ENCODE peak calls at places on chromosome 14, in five cellular contexts. L is ureter; I is Right ventricle myocardium inferior; V is activated CD4-positive, alpha-beta T cell treated with anti-CD3 and anti-CD28 coated beads, Interleukin-2, amount 10 ng/mL, durations not matched to agents 7 days and 5 days; F is HFF-Myc. C is an unnamed sample.
A peak's percentile ranks its signal among the peaks of the same experiment; 100 is the strongest.

GRCh38 chr14:100878271-100879146 is 25.0 kb downstream of the RTL1 start:
- DNase-seq in V (no peak), L (no peak), I (peak; percentile 49), F (no peak), C (no peak)

GRCh38 chr14:58699656-58700055 is 61.9 kb downstream of the DACT1 start:
- DNase-seq in F (peak; percentile 32), L (no peak), I (no peak), V (no peak), C (no peak)

GRCh38 chr14:90733139-90733808 is 83.0 kb downstream of the TTC7B start:
- DNase-seq in I (no peak), L (peak; percentile 29), V (no peak), F (no peak), C (no peak)

GRCh38 chr14:71003156-71003555 is 95.9 kb downstream of the PCNX1 start:
- DNase-seq in F (no peak), I (no peak), V (no peak), L (no peak), C (no peak)

GRCh38 chr14:29710015-29710414 is 217.6 kb downstream of the PRKD1 start:
- DNase-seq in F (no peak), L (no peak), V (no peak), I (no peak), C (no peak)

GRCh38 chr14:23154876-23155587 is 28.4 kb downstream of the SLC7A8 start:
- DNase-seq in F (peak; percentile 89), I (peak; percentile 92), V (no peak), L (peak; percentile 82), C (no peak)

GRCh38 chr14:45091696-45092095 is 7.8 kb downstream of the PRPF39 start:
- DNase-seq in V (no peak), I (no peak), F (no peak), L (no peak), C (no peak)

GRCh38 chr14:69328317-69328716 is 68.4 kb downstream of the GALNT16 start:
- DNase-seq in F (no peak), V (no peak), I (no peak), L (no peak), C (no peak)

GRCh38 chr14:85934123-85934885 is 404.4 kb downstream of the FLRT2 start:
- DNase-seq in V (peak; percentile 68), L (no peak), F (no peak), I (peak; percentile 62), C (no peak)

GRCh38 chr14:56004807-56005579 is 113.2 kb upstream of the PELI2 start:
- DNase-seq in I (no peak), V (peak; percentile 40), F (peak; percentile 5), L (no peak), C (no peak)

GRCh38 chr14:67436006-67436866 is 24.3 kb upstream of the PLEK2 start:
- DNase-seq in F (no peak), V (no peak), I (no peak), L (no peak), C (no peak)

GRCh38 chr14:25431211-25432076 is 381.5 kb upstream of the STXBP6 start:
- DNase-seq in F (no peak), L (no peak), V (no peak), I (no peak), C (no peak)

GRCh38 chr14:36070056-36071043 is 106.2 kb downstream of the PTCSC3 start:
- DNase-seq in L (peak; percentile 52), I (no peak), V (peak; percentile 55), F (no peak), C (no peak)

GRCh38 chr14:103746706-103747105 is 31.1 kb downstream of the ZFYVE21 start:
- DNase-seq in I (no peak), F (no peak), L (peak; percentile 34), V (no peak), C (no peak)

GRCh38 chr14:104355101-104355691 is 216.8 kb downstream of the KIF26A start:
- DNase-seq in V (no peak), L (peak; percentile 30), F (no peak), I (peak; percentile 33), C (no peak)

GRCh38 chr14:23438130-23438893 is 2.9 kb upstream of the MYH7 start:
- DNase-seq in L (peak; percentile 45), I (no peak), V (no peak), F (no peak), C (no peak)

GRCh38 chr14:30299915-30300314 is 259.0 kb upstream of the G2E3 start:
- DNase-seq in F (no peak), V (no peak), I (no peak), L (no peak), C (no peak)

GRCh38 chr14:101464984-101465794 is 96.1 kb upstream of the DIO3 start:
- DNase-seq in I (no peak), F (no peak), L (peak; percentile 23), V (no peak), C (no peak)

GRCh38 chr14:72808564-72808963 is 85.3 kb downstream of the DPF3 start:
- DNase-seq in V (no peak), F (no peak), L (no peak), I (no peak), C (no peak)

GRCh38 chr14:53325176-53325806 is 172.2 kb upstream of the DDHD1 start:
- DNase-seq in L (no peak), I (no peak), F (no peak), V (no peak), C (no peak)

GRCh38 chr14:88837495-88837894 is 13.0 kb downstream of the TTC8 start:
- DNase-seq in F (no peak), I (no peak), V (no peak), L (no peak), C (no peak)

GRCh38 chr14:55430024-55430690 is 10.3 kb downstream of the TBPL2 start:
- DNase-seq in F (peak; percentile 72), I (no peak), V (peak; percentile 77), L (peak; percentile 66), C (no peak)

GRCh38 chr14:102125546-102125945 is 14.2 kb upstream of the WDR20 start:
- DNase-seq in V (no peak), I (no peak), L (no peak), F (no peak), C (no peak)

GRCh38 chr14:99296517-99296916 is 24.5 kb upstream of the BCL11B start:
- DNase-seq in F (no peak), L (no peak), I (no peak), V (no peak), C (no peak)

GRCh38 chr14:84351646-84352045 is 1178.3 kb upstream of the FLRT2 start:
- DNase-seq in I (no peak), L (no peak), F (no peak), V (no peak), C (no peak)

GRCh38 chr14:22478670-22479069 is 110.4 kb downstream of the DAD1 start:
- DNase-seq in V (no peak), I (no peak), F (no peak), L (no peak), C (no peak)

GRCh38 chr14:73729556-73730265 is 15.5 kb upstream of the PNMA1 start:
- DNase-seq in V (no peak), I (no peak), L (no peak), F (no peak), C (no peak)

GRCh38 chr14:103618999-103619398 is 10.0 kb upstream of the KLC1 start:
- DNase-seq in F (no peak), I (no peak), L (no peak), V (no peak), C (no peak)

GRCh38 chr14:77124345-77125274 is 17.0 kb downstream of the ZDHHC22 start:
- DNase-seq in F (no peak), L (no peak), I (peak; percentile 82), V (peak; percentile 54), C (peak; percentile 72)

GRCh38 chr14:52312872-52313492 is 1.1 kb upstream of the PTGER2 start:
- DNase-seq in I (no peak), V (no peak), F (no peak), L (no peak), C (no peak)

GRCh38 chr14:96584907-96585671 is 82.9 kb downstream of the PAPOLA start:
- DNase-seq in V (no peak), L (peak; percentile 36), F (no peak), I (no peak), C (no peak)

GRCh38 chr14:85483037-85483436 is 46.9 kb upstream of the FLRT2 start:
- DNase-seq in V (no peak), L (no peak), I (no peak), F (no peak), C (no peak)

GRCh38 chr14:91996951-91997371 is 42.9 kb downstream of the TRIP11 start:
- DNase-seq in V (peak; percentile 33), I (no peak), F (peak; percentile 85), L (no peak), C (no peak)

GRCh38 chr14:23559010-23559920 is 3.2 kb downstream of the THTPA start:
- DNase-seq in V (peak; percentile 75), L (no peak), I (no peak), F (no peak), C (no peak)

GRCh38 chr14:102774391-102775153 is 2.7 kb upstream of the TRAF3 start:
- DNase-seq in F (no peak), I (no peak), L (peak; percentile 67), V (peak; percentile 76), C (peak; percentile 76)

GRCh38 chr14:94918896-94919295 is 149.0 kb upstream of the GSC start:
- DNase-seq in L (no peak), F (no peak), I (no peak), V (no peak), C (no peak)